ENCODE peak calls at places on chromosomes 11 and 22, in five cellular contexts. One of them, this sample, is unnamed.

GRCh38 chr22:45994516-45995404 is 17.8 kb upstream of the WNT7B start:
- DNase-seq in IMR-90: peak
- DNase-seq in lung: peak
- DNase-seq in AG09309: no peak
- DNase-seq in esophagus squamous epithelium: no peak
- DNase-seq in this sample: no peak

GRCh38 chr11:7538023-7538422 is 24.2 kb downstream of the PPFIBP2 start:
- DNase-seq in AG09309: no peak
- DNase-seq in lung: no peak
- DNase-seq in IMR-90: no peak
- DNase-seq in esophagus squamous epithelium: no peak
- DNase-seq in this sample: no peak

GRCh38 chr11:22304337-22304961 is 33.7 kb upstream of the SLC17A6 start:
- DNase-seq in IMR-90: peak
- DNase-seq in lung: no peak
- DNase-seq in AG09309: no peak
- DNase-seq in esophagus squamous epithelium: no peak
- DNase-seq in this sample: no peak

GRCh38 chr11:457071-457760 is 7.1 kb downstream of the PTDSS2 start:
- DNase-seq in AG09309: no peak
- DNase-seq in esophagus squamous epithelium: no peak
- DNase-seq in lung: no peak
- DNase-seq in IMR-90: no peak
- DNase-seq in this sample: no peak

GRCh38 chr11:47538741-47539575 is 14.0 kb downstream of the CELF1 start:
- DNase-seq in IMR-90: no peak
- DNase-seq in AG09309: no peak
- DNase-seq in esophagus squamous epithelium: no peak
- DNase-seq in lung: no peak
- DNase-seq in this sample: no peak

GRCh38 chr22:46649176-46650077 is 29.2 kb downstream of the GRAMD4 start:
- DNase-seq in IMR-90: peak
- DNase-seq in esophagus squamous epithelium: no peak
- DNase-seq in lung: no peak
- DNase-seq in AG09309: no peak
- DNase-seq in this sample: no peak

GRCh38 chr11:130785376-130786110 is 130.7 kb downstream of the SNX19 start:
- DNase-seq in AG09309: no peak
- DNase-seq in IMR-90: peak
- DNase-seq in lung: no peak
- DNase-seq in esophagus squamous epithelium: no peak
- DNase-seq in this sample: no peak

GRCh38 chr22:44703269-44703870 is 1.4 kb downstream of the PRR5 start:
- DNase-seq in lung: no peak
- DNase-seq in IMR-90: no peak
- DNase-seq in AG09309: no peak
- DNase-seq in esophagus squamous epithelium: no peak
- DNase-seq in this sample: no peak

GRCh38 chr11:16891964-16892363 is 122.2 kb downstream of the PLEKHA7 start:
- DNase-seq in lung: no peak
- DNase-seq in esophagus squamous epithelium: no peak
- DNase-seq in AG09309: no peak
- DNase-seq in IMR-90: peak
- DNase-seq in this sample: peak

GRCh38 chr22:23070418-23071162 is at the start of gene GNAZ:
- DNase-seq in lung: no peak
- DNase-seq in esophagus squamous epithelium: no peak
- DNase-seq in AG09309: no peak
- DNase-seq in IMR-90: no peak
- DNase-seq in this sample: no peak

GRCh38 chr22:35601743-35602633 is 15.1 kb downstream of the MB start:
- DNase-seq in esophagus squamous epithelium: no peak
- DNase-seq in IMR-90: peak
- DNase-seq in lung: peak
- DNase-seq in AG09309: peak
- DNase-seq in this sample: peak

GRCh38 chr22:41902932-41903421 is 11.9 kb downstream of the SHISA8 start:
- DNase-seq in AG09309: no peak
- DNase-seq in esophagus squamous epithelium: no peak
- DNase-seq in IMR-90: no peak
- DNase-seq in lung: no peak
- DNase-seq in this sample: no peak

GRCh38 chr11:118533769-118534729 is 3.1 kb downstream of the TMEM25 start:
- DNase-seq in IMR-90: no peak
- DNase-seq in lung: no peak
- DNase-seq in AG09309: no peak
- DNase-seq in esophagus squamous epithelium: no peak
- DNase-seq in this sample: no peak

GRCh38 chr22:27726726-27727449 is 74.7 kb downstream of the MN1 start:
- DNase-seq in lung: peak
- DNase-seq in IMR-90: peak
- DNase-seq in esophagus squamous epithelium: peak
- DNase-seq in AG09309: peak
- DNase-seq in this sample: no peak

GRCh38 chr11:75352417-75353206 is 1.2 kb upstream of the ARRB1 start:
- DNase-seq in lung: peak
- DNase-seq in esophagus squamous epithelium: no peak
- DNase-seq in IMR-90: no peak
- DNase-seq in AG09309: no peak
- DNase-seq in this sample: no peak

GRCh38 chr22:50246242-50247175 is 1.7 kb upstream of the TUBGCP6 start:
- DNase-seq in esophagus squamous epithelium: no peak
- DNase-seq in lung: no peak
- DNase-seq in AG09309: no peak
- DNase-seq in IMR-90: no peak
- DNase-seq in this sample: no peak
- TF ChIP-seq CTCF in esophagus squamous epithelium: peak
- TF ChIP-seq CTCF in lung: no peak
- TF ChIP-seq CTCF in AG09309: no peak
- TF ChIP-seq CTCF in IMR-90: no peak
- TF ChIP-seq CTCF in this sample: no peak

DNA sequence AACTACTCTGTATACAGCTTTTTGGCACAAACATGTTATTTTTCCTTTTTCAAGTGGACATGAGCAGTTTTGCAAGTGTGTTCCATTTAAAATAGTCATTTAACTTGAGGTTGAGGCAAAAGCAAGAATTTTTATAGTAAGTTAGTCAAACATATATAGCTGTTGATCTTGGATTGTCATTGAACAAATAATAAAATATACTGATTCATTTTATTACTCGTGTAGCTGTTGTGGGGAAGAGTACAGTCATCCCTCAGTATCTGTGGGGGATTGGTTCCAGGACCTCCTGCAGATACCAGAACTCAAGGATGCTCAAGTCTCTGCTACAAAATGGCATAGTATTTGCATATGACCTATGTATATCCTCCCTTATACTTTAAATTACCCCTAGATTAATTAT is 45.3 kb downstream of the EXT2 start:
- DNase-seq in AG09309: peak
- DNase-seq in lung: no peak
- DNase-seq in esophagus squamous epithelium: no peak
- DNase-seq in IMR-90: no peak
- DNase-seq in this sample: no peak
- H3K4me3 ChIP-seq in AG09309: no peak
- H3K4me3 ChIP-seq in lung: no peak
- H3K4me3 ChIP-seq in esophagus squamous epithelium: no peak
- H3K4me3 ChIP-seq in IMR-90: no peak
- H3K4me3 ChIP-seq in this sample: no peak

GRCh38 chr11:94036096-94036495 is 14.9 kb downstream of the HEPHL1 start:
- DNase-seq in IMR-90: no peak
- DNase-seq in esophagus squamous epithelium: no peak
- DNase-seq in AG09309: no peak
- DNase-seq in lung: peak
- DNase-seq in this sample: no peak
- TF ChIP-seq CTCF in IMR-90: no peak
- TF ChIP-seq CTCF in esophagus squamous epithelium: no peak
- TF ChIP-seq CTCF in AG09309: no peak
- TF ChIP-seq CTCF in lung: no peak
- TF ChIP-seq CTCF in this sample: no peak

GRCh38 chr22:32753591-32753990 is 47.9 kb upstream of the TIMP3 start:
- DNase-seq in AG09309: no peak
- DNase-seq in lung: no peak
- DNase-seq in esophagus squamous epithelium: no peak
- DNase-seq in IMR-90: no peak
- DNase-seq in this sample: no peak
- H3K4me3 ChIP-seq in AG09309: no peak
- H3K4me3 ChIP-seq in lung: no peak
- H3K4me3 ChIP-seq in esophagus squamous epithelium: no peak
- H3K4me3 ChIP-seq in IMR-90: no peak
- H3K4me3 ChIP-seq in this sample: no peak

DNA sequence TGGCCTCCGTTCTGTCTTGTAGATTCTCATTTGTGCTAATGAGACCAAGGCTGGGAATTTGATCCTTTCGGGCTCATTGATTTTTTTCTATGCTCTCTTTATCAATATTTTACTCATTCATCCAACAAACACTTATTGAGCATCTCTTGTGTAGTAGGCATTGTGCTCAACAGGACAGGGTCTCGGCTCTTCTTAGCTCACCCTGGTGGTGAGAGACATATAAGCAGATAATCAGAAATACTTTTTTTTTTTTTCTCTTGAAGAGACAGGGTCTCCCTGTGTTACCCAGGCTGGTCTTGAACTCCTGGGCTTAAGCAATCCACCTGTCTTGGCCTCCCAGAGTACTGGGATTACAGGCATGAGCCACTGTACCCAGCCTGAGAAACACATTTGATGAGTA is 48.0 kb upstream of the SLC5A1 start:
- DNase-seq in lung: no peak
- DNase-seq in AG09309: no peak
- DNase-seq in IMR-90: no peak
- DNase-seq in esophagus squamous epithelium: no peak
- DNase-seq in this sample: no peak
- TF ChIP-seq CTCF in lung: no peak
- TF ChIP-seq CTCF in AG09309: peak
- TF ChIP-seq CTCF in IMR-90: peak
- TF ChIP-seq CTCF in esophagus squamous epithelium: no peak
- TF ChIP-seq CTCF in this sample: no peak

GRCh38 chr22:36816338-36816634 is 549 bp downstream of the PVALB start:
- DNase-seq in lung: no peak
- DNase-seq in esophagus squamous epithelium: no peak
- DNase-seq in AG09309: no peak
- DNase-seq in IMR-90: no peak
- DNase-seq in this sample: no peak

GRCh38 chr22:36818010-36818642 is 1.3 kb upstream of the PVALB start:
- DNase-seq in AG09309: no peak
- DNase-seq in lung: no peak
- DNase-seq in IMR-90: no peak
- DNase-seq in esophagus squamous epithelium: no peak
- DNase-seq in this sample: no peak

GRCh38 chr22:36815558-36816337 is 1.1 kb downstream of the PVALB start:
- DNase-seq in lung: no peak
- DNase-seq in IMR-90: no peak
- DNase-seq in AG09309: no peak
- DNase-seq in esophagus squamous epithelium: no peak
- DNase-seq in this sample: no peak

GRCh38 chr22:36817429-36817783 is 571 bp upstream of the PVALB start:
- DNase-seq in esophagus squamous epithelium: no peak
- DNase-seq in lung: no peak
- DNase-seq in AG09309: no peak
- DNase-seq in IMR-90: no peak
- DNase-seq in this sample: no peak

GRCh38 chr22:36816635-36817428 is at the start of gene PVALB:
- DNase-seq in lung: no peak
- DNase-seq in esophagus squamous epithelium: no peak
- DNase-seq in IMR-90: peak
- DNase-seq in AG09309: no peak
- DNase-seq in this sample: no peak
- H3K4me3 ChIP-seq in lung: no peak
- H3K4me3 ChIP-seq in esophagus squamous epithelium: peak
- H3K4me3 ChIP-seq in IMR-90: no peak
- H3K4me3 ChIP-seq in AG09309: no peak
- H3K4me3 ChIP-seq in this sample: no peak

GRCh38 chr11:86277741-86278140 is 24.3 kb upstream of the HIKESHI start:
- DNase-seq in AG09309: no peak
- DNase-seq in esophagus squamous epithelium: no peak
- DNase-seq in IMR-90: peak
- DNase-seq in lung: no peak
- DNase-seq in this sample: no peak

GRCh38 chr11:86274999-86275398 is 27.0 kb upstream of the HIKESHI start:
- DNase-seq in lung: no peak
- DNase-seq in AG09309: no peak
- DNase-seq in IMR-90: no peak
- DNase-seq in esophagus squamous epithelium: no peak
- DNase-seq in this sample: no peak

GRCh38 chr11:86278226-86278625 is 23.8 kb upstream of the HIKESHI start:
- DNase-seq in lung: no peak
- DNase-seq in AG09309: no peak
- DNase-seq in esophagus squamous epithelium: no peak
- DNase-seq in IMR-90: peak
- DNase-seq in this sample: no peak

GRCh38 chr11:86275493-86276370 is 26.3 kb upstream of the HIKESHI start:
- DNase-seq in IMR-90: no peak
- DNase-seq in lung: no peak
- DNase-seq in esophagus squamous epithelium: no peak
- DNase-seq in AG09309: no peak
- DNase-seq in this sample: no peak

GRCh38 chr11:86274503-86274902 is 27.5 kb upstream of the HIKESHI start:
- DNase-seq in IMR-90: no peak
- DNase-seq in AG09309: no peak
- DNase-seq in lung: no peak
- DNase-seq in esophagus squamous epithelium: no peak
- DNase-seq in this sample: no peak
- TF ChIP-seq CTCF in IMR-90: peak
- TF ChIP-seq CTCF in AG09309: peak
- TF ChIP-seq CTCF in lung: no peak
- TF ChIP-seq CTCF in esophagus squamous epithelium: no peak
- TF ChIP-seq CTCF in this sample: no peak

GRCh38 chr11:12044799-12045198 is 36.4 kb upstream of the DKK3 start:
- DNase-seq in IMR-90: no peak
- DNase-seq in AG09309: no peak
- DNase-seq in esophagus squamous epithelium: no peak
- DNase-seq in lung: no peak
- DNase-seq in this sample: no peak
- H3K4me3 ChIP-seq in IMR-90: no peak
- H3K4me3 ChIP-seq in AG09309: no peak
- H3K4me3 ChIP-seq in esophagus squamous epithelium: no peak
- H3K4me3 ChIP-seq in lung: no peak
- H3K4me3 ChIP-seq in this sample: no peak

GRCh38 chr11:65479184-65480145 is 19.4 kb upstream of the MALAT1 start:
- DNase-seq in AG09309: peak
- DNase-seq in IMR-90: peak
- DNase-seq in lung: no peak
- DNase-seq in esophagus squamous epithelium: no peak
- DNase-seq in this sample: peak
- TF ChIP-seq CTCF in AG09309: peak
- TF ChIP-seq CTCF in IMR-90: peak
- TF ChIP-seq CTCF in lung: peak
- TF ChIP-seq CTCF in esophagus squamous epithelium: peak
- TF ChIP-seq CTCF in this sample: peak

This sample was measured in AG04449.